ENCODE peak calls at places on chromosomes 11 and 22, in ten cellular contexts. Z is BJ; S is sciatic nerve; X is anterior cingulate cortex; V is GM19239; U is GM23338; M is fibroblast of lung; A is naive thymus-derived CD8-positive, alpha-beta T cell; N is Karpas-422; Q is NCI-H446. P is an unnamed sample.

GRCh38 chr11:35470616-35471015 is 51.3 kb upstream of the SLC1A2 start:
- DNase-seq in Z (no peak), S (no peak), X (no peak), V (no peak), U (no peak), M (no peak), A (no peak), N (no peak), Q (no peak), P (no peak)

GRCh38 chr11:3939651-3940190 is 84.3 kb downstream of the STIM1 start:
- DNase-seq in Z (peak), S (no peak), X (no peak), V (no peak), U (no peak), M (peak), A (no peak), N (no peak), Q (no peak), P (no peak)

GRCh38 chr22:50267591-50268390 is 2.4 kb downstream of the MAPK11 start:
- DNase-seq in Z (no peak), S (peak), X (no peak), V (no peak), U (peak), M (peak), A (no peak), N (no peak), Q (no peak), P (peak)

GRCh38 chr22:43437871-43438475 is 26.2 kb downstream of the MPPED1 start:
- DNase-seq in Z (no peak), S (no peak), X (no peak), V (no peak), U (no peak), M (no peak), A (no peak), N (no peak), Q (no peak), P (no peak)

GRCh38 chr11:71502026-71502425 is 25.0 kb upstream of the KRTAP5-7 start:
- DNase-seq in Z (no peak), S (peak), X (no peak), V (no peak), U (no peak), M (no peak), A (no peak), N (no peak), Q (no peak), P (no peak)

GRCh38 chr11:113349528-113349927 is 35.1 kb downstream of the TTC12 start:
- DNase-seq in Z (no peak), S (no peak), X (no peak), V (no peak), U (no peak), M (no peak), A (no peak), N (no peak), Q (no peak), P (no peak)

GRCh38 chr22:45318558-45319318 is 9.0 kb downstream of the FAM118A start:
- DNase-seq in Z (no peak), S (no peak), X (no peak), V (no peak), U (peak), M (peak), A (peak), N (no peak), Q (no peak), P (no peak)

GRCh38 chr11:134504146-134504905 is 92.3 kb upstream of the B3GAT1 start:
- DNase-seq in Z (no peak), S (peak), X (no peak), V (no peak), U (no peak), M (no peak), A (no peak), N (no peak), Q (no peak), P (no peak)

GRCh38 chr11:73213196-73214143 is 4.6 kb upstream of the P2RY2 start:
- DNase-seq in Z (no peak), S (no peak), X (no peak), V (no peak), U (no peak), M (no peak), A (no peak), N (no peak), Q (no peak), P (no peak)

GRCh38 chr11:60785806-60786361 is 751 bp downstream of the MS4A10 start:
- DNase-seq in Z (no peak), S (peak), X (no peak), V (no peak), U (no peak), M (peak), A (no peak), N (no peak), Q (no peak), P (no peak)

GRCh38 chr11:132913886-132914285 is 618.4 kb downstream of the OPCML start:
- DNase-seq in Z (no peak), S (no peak), X (no peak), V (no peak), U (no peak), M (no peak), A (no peak), N (no peak), Q (no peak), P (no peak)

GRCh38 chr22:21849489-21849888 is 18.0 kb downstream of the MAPK1 start:
- DNase-seq in Z (no peak), S (no peak), X (no peak), V (no peak), U (no peak), M (no peak), A (no peak), N (no peak), Q (no peak), P (no peak)

GRCh38 chr22:45469573-45470383 is 32.9 kb upstream of the FBLN1 start:
- DNase-seq in Z (peak), S (peak), X (no peak), V (no peak), U (no peak), M (peak), A (no peak), N (no peak), Q (peak), P (no peak)

GRCh38 chr11:60544077-60544476 is 28.9 kb downstream of the MS4A13 start:
- DNase-seq in Z (no peak), S (no peak), X (no peak), V (no peak), U (no peak), M (no peak), A (no peak), N (no peak), Q (no peak), P (no peak)

GRCh38 chr11:61027141-61027840 is 55.8 kb downstream of the CD6 start:
- DNase-seq in Z (no peak), S (no peak), X (no peak), V (no peak), U (no peak), M (no peak), A (peak), N (no peak), Q (no peak), P (no peak)

GRCh38 chr22:44309137-44309536 is 3.6 kb downstream of the SHISAL1 start:
- DNase-seq in Z (peak), S (no peak), X (no peak), V (no peak), U (no peak), M (peak), A (no peak), N (no peak), Q (no peak), P (no peak)

GRCh38 chr11:125621995-125622394 is 3.0 kb upstream of the CHEK1 start:
- DNase-seq in Z (no peak), S (no peak), X (no peak), V (no peak), U (no peak), M (peak), A (no peak), N (no peak), Q (no peak), P (no peak)

GRCh38 chr11:119888119-119888518 is 159.1 kb upstream of the NECTIN1 start:
- DNase-seq in Z (no peak), S (no peak), X (no peak), V (no peak), U (no peak), M (no peak), A (no peak), N (no peak), Q (no peak), P (no peak)

GRCh38 chr11:83702795-83703194 is 416.6 kb upstream of the CCDC90B start:
- DNase-seq in Z (no peak), S (no peak), X (no peak), V (no peak), U (no peak), M (no peak), A (no peak), N (no peak), Q (no peak), P (no peak)

GRCh38 chr11:13076961-13077360 is 67.8 kb downstream of the RASSF10 start:
- DNase-seq in Z (no peak), S (no peak), X (no peak), V (no peak), U (no peak), M (no peak), A (no peak), N (no peak), Q (no peak), P (no peak)

GRCh38 chr11:77619576-77620198 is 17.9 kb downstream of the CLNS1A start:
- DNase-seq in Z (no peak), S (no peak), X (no peak), V (no peak), U (peak), M (peak), A (peak), N (peak), Q (peak), P (peak)

GRCh38 chr11:120840661-120841060 is 183.2 kb upstream of the TBCEL start:
- DNase-seq in Z (no peak), S (no peak), X (no peak), V (no peak), U (no peak), M (no peak), A (no peak), N (no peak), Q (no peak), P (no peak)

GRCh38 chr11:1656061-1656441 is 26.5 kb downstream of the KRTAP5-5 start:
- DNase-seq in Z (no peak), S (peak), X (no peak), V (no peak), U (no peak), M (no peak), A (no peak), N (no peak), Q (no peak), P (no peak)

GRCh38 chr11:75781296-75781695 is 12.7 kb downstream of the DGAT2 start:
- DNase-seq in Z (no peak), S (no peak), X (no peak), V (no peak), U (no peak), M (no peak), A (no peak), N (no peak), Q (no peak), P (no peak)

GRCh38 chr11:32173435-32173834 is 82.6 kb downstream of the RCN1 start:
- DNase-seq in Z (no peak), S (peak), X (peak), V (no peak), U (peak), M (peak), A (no peak), N (peak), Q (peak), P (peak)

GRCh38 chr22:23835773-23836144 is 3.0 kb downstream of the DERL3 start:
- DNase-seq in Z (no peak), S (peak), X (no peak), V (no peak), U (no peak), M (no peak), A (no peak), N (no peak), Q (no peak), P (no peak)

GRCh38 chr11:12842933-12843636 is 166.0 kb upstream of the RASSF10 start:
- DNase-seq in Z (no peak), S (no peak), X (no peak), V (no peak), U (no peak), M (peak), A (no peak), N (no peak), Q (peak), P (peak)

GRCh38 chr22:42856179-42856864 is 751 bp downstream of the ARFGAP3 start:
- DNase-seq in Z (no peak), S (peak), X (peak), V (no peak), U (peak), M (peak), A (no peak), N (peak), Q (peak), P (no peak)

GRCh38 chr11:49208006-49208721 is at the start of gene FOLH1:
- DNase-seq in Z (no peak), S (peak), X (peak), V (no peak), U (peak), M (peak), A (no peak), N (no peak), Q (no peak), P (peak)

GRCh38 chr22:40030026-40030756 is 35.4 kb downstream of the FAM83F start:
- DNase-seq in Z (no peak), S (peak), X (no peak), V (no peak), U (no peak), M (no peak), A (no peak), N (no peak), Q (no peak), P (no peak)

GRCh38 chr11:116707746-116708145 is 65.0 kb downstream of the BUD13 start:
- DNase-seq in Z (no peak), S (no peak), X (no peak), V (no peak), U (no peak), M (no peak), A (no peak), N (no peak), Q (no peak), P (no peak)

P was measured in iPS-NIHi11.